ENCODE peak calls at places on chromosomes 7 and 10, in five cellular contexts. K, Z, V, Y and U are unnamed samples. For H3K9me3, the result is how much of the 10 kb centered on the place peaks cover.

GRCh38 chr10:110336111-110336721 is 31.5 kb upstream of the SMNDC1 start:
- DNase-seq in V (peak), K (peak), Y (peak), Z (no peak), U (no peak)

GRCh38 chr7:94160719-94161435 is 156.7 kb upstream of the BET1 start:
- DNase-seq in Y (no peak), Z (no peak), V (no peak), K (no peak), U (no peak)

GRCh38 chr7:2978403-2978802 is 65.3 kb downstream of the CARD11 start:
- DNase-seq in V (peak), Z (no peak), K (no peak), Y (no peak), U (peak)

GRCh38 chr7:47852330-47853245 is 95.7 kb downstream of the PKD1L1 start:
- DNase-seq in K (no peak), Z (no peak), V (peak), Y (no peak), U (no peak)

GRCh38 chr7:128948976-128949760 is 11.4 kb downstream of the IRF5 start:
- DNase-seq in Z (no peak), K (no peak), V (no peak), Y (no peak), U (no peak)

GRCh38 chr7:32290015-32290414 is 200.2 kb downstream of the LSM5 start:
- DNase-seq in K (no peak), Y (no peak), V (no peak), Z (peak), U (no peak)

GRCh38 chr7:132437730-132438129 is 138.5 kb downstream of the PLXNA4 start:
- DNase-seq in Z (peak), Y (no peak), K (no peak), V (peak), U (no peak)

GRCh38 chr10:90018819-90019218 is 317.4 kb downstream of the KIF20B start:
- DNase-seq in V (no peak), Z (no peak), K (no peak), Y (no peak), U (no peak)

GRCh38 chr7:43616977-43617376 is 34.1 kb downstream of the STK17A start:
- DNase-seq in K (no peak), Y (no peak), V (no peak), Z (no peak), U (no peak)

GRCh38 chr10:64534616-64535015 is 1013.4 kb downstream of the REEP3 start:
- DNase-seq in Z (no peak), K (no peak), V (no peak), Y (no peak), U (no peak)

GRCh38 chr10:113058175-113058961 is 108.3 kb downstream of the TCF7L2 start:
- DNase-seq in Y (peak), Z (no peak), V (no peak), K (no peak), U (no peak)

GRCh38 chr10:103885617-103886016 is 30.2 kb upstream of the SH3PXD2A start:
- DNase-seq in Y (no peak), V (no peak), Z (no peak), K (no peak), U (no peak)

GRCh38 chr7:100793806-100794660 is 33.3 kb downstream of the EPHB4 start:
- DNase-seq in K (no peak), Z (no peak), Y (no peak), V (no peak), U (no peak)

GRCh38 chr10:67815571-67816059 is 22.4 kb downstream of the DNAJC12 start:
- DNase-seq in Y (no peak), V (no peak), K (no peak), Z (no peak), U (no peak)

GRCh38 chr7:1505731-1506550 is 1.8 kb upstream of the INTS1 start:
- DNase-seq in Y (no peak), V (peak), K (no peak), Z (no peak), U (peak)

GRCh38 chr10:112919721-112920120 is 30.3 kb upstream of the TCF7L2 start:
- DNase-seq in V (no peak), Z (no peak), Y (no peak), K (no peak), U (no peak)

GRCh38 chr7:6438427-6438826 is 9.3 kb downstream of the DAGLB start:
- DNase-seq in V (no peak), K (peak), Y (no peak), Z (peak), U (no peak)

GRCh38 chr10:1504940-1505339 is 232.4 kb downstream of the ADARB2 start:
- DNase-seq in Y (no peak), Z (no peak), K (no peak), V (no peak), U (no peak)

GRCh38 chr10:71835671-71836593 is 15.1 kb downstream of the PSAP start:
- DNase-seq in K (peak), Y (no peak), V (peak), Z (peak), U (peak)
- H3K4me3 ChIP-seq in K (peak), Y (no peak), V (no peak), Z (no peak), U (no peak)

GRCh38 chr7:66464059-66464458 is 164.6 kb upstream of the KCTD7 start:
- DNase-seq in K (no peak), Y (no peak), Z (no peak), V (no peak), U (no peak)

GRCh38 chr7:66467887-66468286 is 160.8 kb upstream of the KCTD7 start:
- DNase-seq in Z (no peak), K (no peak), V (no peak), Y (no peak), U (no peak)
- H3K9me3 ChIP-seq in Z (under half), K (under half), V (under half), Y (under half), U (under half)

DNA sequence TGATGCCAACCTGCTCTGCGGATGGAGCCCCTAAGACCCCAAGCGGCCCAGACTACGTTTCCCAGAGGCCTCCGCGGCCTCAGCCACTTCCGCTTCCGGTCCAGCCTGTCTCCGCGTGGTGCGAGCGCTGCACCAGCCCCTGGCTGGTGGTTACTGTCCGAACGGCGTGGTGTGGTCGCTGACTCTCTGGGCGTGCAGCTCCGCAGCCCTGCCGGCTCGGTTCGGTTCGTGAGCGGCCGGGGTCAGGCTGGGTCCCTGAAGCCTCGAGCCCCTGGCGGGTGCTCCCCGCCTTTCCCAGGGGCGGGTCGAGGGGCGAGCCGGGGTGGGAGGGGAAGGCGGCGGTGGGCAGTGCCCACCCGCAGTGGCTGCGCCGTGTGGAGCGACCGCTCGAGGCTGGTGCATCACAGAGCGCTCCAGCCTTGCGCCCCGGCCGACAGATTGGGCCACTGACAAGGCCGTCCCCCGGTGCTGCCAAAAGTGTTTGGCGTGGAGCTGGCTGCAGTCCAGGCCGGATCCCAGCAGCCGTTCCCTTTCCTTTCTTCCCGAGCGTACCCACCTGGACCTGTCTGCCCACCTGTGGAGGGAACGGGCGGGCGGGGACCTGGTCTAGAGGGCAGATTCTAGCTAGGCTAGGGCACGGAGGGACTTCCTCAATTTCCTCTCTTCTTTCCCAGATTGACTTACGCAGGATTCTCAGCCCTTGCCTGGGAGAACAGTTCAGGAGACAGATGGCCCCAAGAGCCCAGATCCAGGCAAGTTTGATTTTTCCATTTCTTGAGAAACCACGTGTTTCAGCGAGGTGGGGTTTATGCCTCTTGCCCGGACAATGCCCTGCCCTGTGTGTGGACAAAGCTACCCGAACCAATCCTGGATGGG is at the start of gene ZNF485:
- DNase-seq in K (peak), Z (peak), Y (no peak), V (peak), U (peak)
- H3K27ac ChIP-seq in K (peak), Z (peak), Y (no peak), V (peak), U (peak)

GRCh38 chr10:94409016-94409657 is 6.8 kb downstream of the TBC1D12 start:
- DNase-seq in Y (no peak), V (no peak), Z (no peak), K (no peak), U (no peak)
- H3K4me3 ChIP-seq in Y (no peak), V (no peak), Z (no peak), K (no peak), U (no peak)

DNA sequence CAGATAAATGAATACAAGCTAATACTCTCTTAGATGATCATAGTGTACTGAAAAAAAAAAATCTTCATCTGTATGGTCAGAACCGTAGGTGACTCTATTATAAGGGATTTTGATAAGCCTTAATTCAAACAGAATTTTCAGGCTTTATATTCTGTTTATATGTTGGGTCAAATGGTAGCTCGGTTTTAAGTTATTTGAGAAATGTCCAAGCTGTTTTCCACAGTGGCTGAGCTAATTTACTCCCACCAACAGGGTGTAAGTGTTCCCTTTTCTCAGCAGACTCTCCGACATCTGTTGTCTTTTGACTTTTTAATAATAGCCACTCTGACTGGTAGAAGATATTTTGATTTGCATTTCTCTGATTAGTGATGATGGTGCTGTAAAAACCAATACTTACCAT is 328.8 kb upstream of the MAGI2 start:
- DNase-seq in V (no peak), Z (no peak), K (no peak), Y (no peak), U (no peak)
- H3K9me3 ChIP-seq in V (under half), Z (under half), K (under half), Y (under half), U (under half)